ENCODE peak calls at places on chromosome 10, in six cellular contexts. U, O, G, Z, X and D are unnamed samples.

GRCh38 chr10:79070611-79071534 is 2.1 kb downstream of the ZMIZ1 start:
- DNase-seq in O (peak; percentile 72), X (peak; percentile 97), G (no peak), U (no peak), Z (peak; percentile 66), D (peak; percentile 34)

GRCh38 chr10:38025283-38025682 is 14.8 kb downstream of the ZNF33A start:
- DNase-seq in X (no peak), Z (no peak), G (no peak), U (no peak), O (no peak), D (no peak)

GRCh38 chr10:126243976-126244375 is 144.3 kb downstream of the ADAM12 start:
- DNase-seq in O (no peak), Z (no peak), U (no peak), X (peak; percentile 98), G (no peak), D (no peak)

GRCh38 chr10:63520463-63521388 is 475 bp upstream of the REEP3 start:
- DNase-seq in O (peak; percentile 76), Z (no peak), G (no peak), X (peak; percentile 55), U (peak; percentile 92), D (no peak)

GRCh38 chr10:24722676-24723385 is 856 bp downstream of the ARHGAP21 start:
- DNase-seq in Z (no peak), X (peak; percentile 65), U (peak; percentile 62), G (no peak), O (peak; percentile 65), D (peak; percentile 60)

GRCh38 chr10:117463545-117463920 is 79.0 kb upstream of the EMX2 start:
- DNase-seq in O (no peak), G (no peak), X (no peak), U (no peak), Z (no peak), D (no peak)

GRCh38 chr10:103659674-103660363 is 166.3 kb downstream of the NEURL1 start:
- DNase-seq in Z (peak; percentile 56), U (no peak), G (peak; percentile 51), O (no peak), X (peak; percentile 90), D (peak; percentile 24)

GRCh38 chr10:43453266-43453831 is 16.4 kb downstream of the ZNF487 start:
- DNase-seq in O (no peak), X (no peak), Z (no peak), G (no peak), U (no peak), D (no peak)

GRCh38 chr10:101367569-101368453 is 13.8 kb downstream of the BTRC start:
- DNase-seq in X (peak; percentile 82), G (peak; percentile 78), O (no peak), Z (no peak), U (peak; percentile 28), D (no peak)

GRCh38 chr10:131617113-131617877 is 283.5 kb upstream of the PPP2R2D start:
- DNase-seq in O (no peak), U (no peak), X (no peak), G (no peak), Z (no peak), D (no peak)

GRCh38 chr10:68562666-68563522 is 2.8 kb downstream of the TET1 start:
- DNase-seq in G (no peak), O (peak; percentile 33), X (peak; percentile 67), U (peak; percentile 81), Z (no peak), D (no peak)

GRCh38 chr10:58358314-58358933 is 23.6 kb downstream of the UBE2D1 start:
- DNase-seq in U (no peak), G (no peak), Z (no peak), X (no peak), O (no peak), D (no peak)

GRCh38 chr10:47183726-47184084 is 116.3 kb upstream of the GDF10 start:
- DNase-seq in Z (no peak), U (no peak), G (no peak), O (no peak), X (peak; percentile 37), D (no peak)

GRCh38 chr10:89283174-89283987 is 18.5 kb upstream of the IFIT2 start:
- DNase-seq in X (peak; percentile 66), U (no peak), G (peak; percentile 79), O (peak; percentile 41), Z (no peak), D (no peak)

GRCh38 chr10:63605568-63605967 is 84.4 kb downstream of the REEP3 start:
- DNase-seq in U (no peak), X (no peak), G (no peak), O (no peak), Z (peak; percentile 61), D (no peak)

GRCh38 chr10:35635576-35635975 is 6.5 kb downstream of the FZD8 start:
- DNase-seq in G (no peak), U (peak; percentile 63), O (peak; percentile 39), Z (no peak), X (peak; percentile 88), D (no peak)

GRCh38 chr10:120931423-120931822 is 80.3 kb downstream of the WDR11 start:
- DNase-seq in G (no peak), O (no peak), X (no peak), U (no peak), Z (no peak), D (no peak)

GRCh38 chr10:24957624-24958435 is 5.4 kb upstream of the PRTFDC1 start:
- DNase-seq in X (peak; percentile 98), U (no peak), O (no peak), Z (no peak), G (peak; percentile 63), D (no peak)

DNA sequence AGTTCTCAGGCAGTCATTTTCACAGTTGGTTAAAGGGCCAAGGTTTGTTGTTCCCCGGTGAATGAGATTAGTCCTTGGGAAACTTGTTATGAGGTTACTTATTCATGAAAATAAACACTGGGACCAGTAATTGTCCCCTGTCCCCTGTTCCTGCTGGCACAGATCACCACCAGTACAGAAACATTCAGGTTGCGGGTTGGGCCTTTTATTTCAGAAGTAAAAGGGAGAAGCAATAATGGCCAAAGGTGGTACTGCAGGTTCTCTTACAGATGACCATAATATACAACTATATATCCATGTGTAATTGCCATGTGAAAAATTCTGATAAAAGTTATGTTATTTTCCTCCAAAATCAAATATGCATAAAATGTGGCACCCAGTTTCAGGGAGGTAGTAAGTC is 442.0 kb downstream of the SORCS1 start:
- DNase-seq in X (no peak), G (no peak), Z (no peak), U (no peak), O (no peak), D (no peak)
- TF ChIP-seq CTCF in X (no peak), G (peak; percentile 12), Z (peak; percentile 17), U (no peak), O (peak; percentile 30), D (no peak)

GRCh38 chr10:73910764-73911552 is at the start of gene PLAU:
- DNase-seq in X (no peak), U (peak; percentile 69), G (no peak), Z (no peak), O (peak; percentile 46), D (peak; percentile 40)

GRCh38 chr10:73908853-73909611 is 1.9 kb upstream of the PLAU start:
- DNase-seq in O (no peak), U (peak; percentile 74), X (peak; percentile 89), G (peak; percentile 99), Z (no peak), D (no peak)

GRCh38 chr10:73911553-73912004 is 647 bp downstream of the PLAU start:
- DNase-seq in U (no peak), G (no peak), Z (no peak), O (no peak), X (peak; percentile 24), D (no peak)

GRCh38 chr10:73909716-73910115 is 1.2 kb upstream of the PLAU start:
- DNase-seq in G (no peak), Z (no peak), O (no peak), X (no peak), U (no peak), D (no peak)

DNA sequence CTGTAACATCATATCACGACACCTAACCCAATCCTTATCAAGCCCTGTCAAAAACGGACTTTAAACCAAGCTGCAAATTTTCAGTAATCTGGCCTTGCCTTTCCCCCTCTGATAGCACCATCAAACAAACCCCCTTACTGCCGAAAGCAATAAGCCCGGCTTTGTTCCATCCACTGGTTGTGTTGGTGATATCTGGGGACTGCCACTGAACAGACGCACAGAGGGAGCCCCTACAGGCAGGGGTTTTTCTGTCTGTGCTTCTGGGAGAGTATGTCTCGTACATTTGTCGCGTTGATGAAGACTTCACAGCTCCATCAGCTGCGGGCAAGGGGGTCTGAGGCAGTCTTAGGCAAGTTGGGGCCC is 550 bp upstream of the PLAU start:
- DNase-seq in Z (no peak), G (no peak), U (peak; percentile 47), X (no peak), O (no peak), D (no peak)
- TF ChIP-seq CTCF in Z (no peak), G (peak; percentile 8), U (peak; percentile 24), X (no peak), O (no peak), D (no peak)

GRCh38 chr10:18583575-18584270 is 67.7 kb downstream of the NSUN6 start:
- DNase-seq in X (peak; percentile 22), O (no peak), G (no peak), U (no peak), Z (no peak), D (no peak)
- TF ChIP-seq CTCF in X (peak; percentile 22), O (no peak), G (no peak), U (no peak), Z (peak; percentile 4), D (no peak)

GRCh38 chr10:23067939-23068775 is 27.2 kb upstream of the MSRB2 start:
- DNase-seq in X (peak; percentile 90), Z (peak; percentile 89), O (peak; percentile 76), G (peak; percentile 26), U (peak; percentile 77), D (peak; percentile 41)

GRCh38 chr10:23067337-23067736 is 28.0 kb upstream of the MSRB2 start:
- DNase-seq in O (no peak), X (no peak), U (no peak), Z (no peak), G (no peak), D (no peak)

GRCh38 chr10:23070819-23071218 is 24.6 kb upstream of the MSRB2 start:
- DNase-seq in X (no peak), O (no peak), U (no peak), G (no peak), Z (no peak), D (no peak)

GRCh38 chr10:23065549-23065948 is 29.8 kb upstream of the MSRB2 start:
- DNase-seq in G (peak; percentile 61), U (no peak), X (peak; percentile 89), Z (peak; percentile 89), O (peak; percentile 49), D (no peak)

GRCh38 chr10:23069019-23069665 is 26.2 kb upstream of the MSRB2 start:
- DNase-seq in U (no peak), X (no peak), Z (no peak), O (no peak), G (no peak), D (no peak)
- TF ChIP-seq CTCF in U (no peak), X (no peak), Z (no peak), O (no peak), G (no peak), D (no peak)

DNA sequence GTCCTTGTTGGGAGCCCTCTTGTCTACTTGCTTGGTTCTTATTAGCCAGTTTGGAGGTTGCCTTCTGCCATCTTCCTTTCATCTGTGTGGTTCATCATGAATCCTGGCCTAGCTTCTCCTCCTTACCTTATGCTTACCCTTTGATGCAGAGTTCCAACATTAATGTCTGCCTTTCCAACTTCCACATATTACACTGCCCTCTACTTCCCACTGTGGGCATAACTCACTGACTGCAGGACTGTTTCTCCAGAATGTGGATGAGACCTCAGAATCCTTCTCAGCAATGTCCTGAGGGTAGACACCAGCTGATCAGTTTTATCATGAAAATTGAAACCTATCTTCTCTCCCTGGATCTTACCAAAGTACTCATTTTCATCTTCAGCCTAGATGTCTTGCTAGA is 491.0 kb downstream of the LRMDA start:
- DNase-seq in X (peak; percentile 22), Z (no peak), O (no peak), G (no peak), U (no peak), D (no peak)
- TF ChIP-seq CTCF in X (peak; percentile 43), Z (peak; percentile 14), O (peak; percentile 42), G (peak; percentile 61), U (no peak), D (no peak)

GRCh38 chr10:119290301-119291036 is 83.1 kb downstream of the GRK5 start:
- DNase-seq in X (peak; percentile 31), O (no peak), U (no peak), Z (no peak), G (no peak), D (no peak)
- TF ChIP-seq CTCF in X (peak; percentile 34), O (peak; percentile 12), U (no peak), Z (no peak), G (peak; percentile 42), D (no peak)